ENCODE peak calls at places on chromosomes 6 and 20, in five cellular contexts. K is GM23338, T is GM23248, L is neural progenitor cell, X is PC-3. G is an unnamed sample. For H3F3A, the result is how much of the 10 kb centered on the place peaks cover.

GRCh38 chr6:27752038-27752885 is 159.9 kb downstream of the OR2B2 start:
- DNase-seq in K (peak), T (peak), L (peak), X (peak), G (peak)

GRCh38 chr6:131949615-131949908 is 1.6 kb downstream of the CCN2 start:
- DNase-seq in K (no peak), L (no peak), X (no peak), T (peak), G (no peak)

GRCh38 chr6:106802141-106802540 is 172.4 kb downstream of the CD24 start:
- DNase-seq in L (no peak), K (no peak), X (no peak), T (no peak), G (no peak)

GRCh38 chr20:49505518-49505917 is 23.1 kb upstream of the KCNB1 start:
- DNase-seq in T (peak), X (no peak), K (peak), L (peak), G (no peak)

GRCh38 chr6:31083742-31084354 is 28.5 kb downstream of the C6orf15 start:
- DNase-seq in L (peak), T (peak), K (peak), X (no peak), G (no peak)

GRCh38 chr6:110708295-110708965 is 106.8 kb downstream of the CDK19 start:
- DNase-seq in L (no peak), K (peak), T (peak), X (no peak), G (no peak)

GRCh38 chr6:128310061-128310460 is 210.3 kb downstream of the PTPRK start:
- DNase-seq in L (no peak), T (no peak), X (no peak), K (no peak), G (no peak)

GRCh38 chr6:169638388-169638787 is 63.4 kb downstream of the WDR27 start:
- DNase-seq in X (no peak), L (no peak), T (no peak), K (no peak), G (no peak)

GRCh38 chr6:158765509-158766068 is 53.6 kb downstream of the EZR start:
- DNase-seq in K (no peak), L (no peak), X (no peak), T (no peak), G (no peak)

GRCh38 chr20:47412073-47412472 is 55.6 kb upstream of the ZMYND8 start:
- DNase-seq in L (no peak), K (no peak), T (no peak), X (no peak), G (peak)

GRCh38 chr6:31399589-31400466 is 3.6 kb upstream of the MICA start:
- DNase-seq in X (peak), K (peak), T (peak), L (peak), G (peak)

GRCh38 chr20:25252686-25253421 is 5.0 kb downstream of the PYGB start:
- DNase-seq in L (no peak), X (peak), K (no peak), T (no peak), G (no peak)

DNA sequence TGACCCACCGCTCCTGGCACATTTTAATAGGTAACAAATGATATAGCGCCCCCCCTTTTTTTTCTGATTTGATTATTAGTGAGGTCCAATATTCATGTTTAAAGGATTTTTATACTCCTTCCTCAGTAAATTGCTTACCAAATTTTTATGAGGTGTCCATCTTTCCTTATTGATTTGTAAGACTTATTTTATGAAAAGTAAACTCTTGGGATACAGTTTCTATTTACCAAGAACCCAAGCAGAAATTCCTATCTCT is 25.1 kb downstream of the TRIM27 start:
- DNase-seq in X (peak), T (no peak), L (no peak), K (no peak), G (no peak)
- H3F3A ChIP-seq in X (under half), T (half or more), L (half or more), K (under half), G (under half)

GRCh38 chr6:117272032-117272866 is 6.9 kb downstream of the VGLL2 start:
- DNase-seq in L (peak), X (no peak), K (peak), T (no peak), G (no peak)

GRCh38 chr6:117267766-117268534 is 2.6 kb downstream of the VGLL2 start:
- DNase-seq in X (no peak), L (peak), T (no peak), K (peak), G (no peak)

GRCh38 chr6:117270960-117271507 is 5.7 kb downstream of the VGLL2 start:
- DNase-seq in T (no peak), X (no peak), L (no peak), K (no peak), G (no peak)

GRCh38 chr6:117269649-117270120 is 4.3 kb downstream of the VGLL2 start:
- DNase-seq in T (no peak), K (no peak), L (no peak), X (no peak), G (no peak)

GRCh38 chr6:117270121-117270959 is 5.0 kb downstream of the VGLL2 start:
- DNase-seq in X (no peak), L (peak), K (peak), T (no peak), G (no peak)
- TF ChIP-seq EZH2 in X (no peak), L (peak), K (peak), T (no peak), G (no peak)

GRCh38 chr20:13364278-13365170 is 143.4 kb downstream of the ISM1 start:
- DNase-seq in X (no peak), L (no peak), T (no peak), K (no peak), G (no peak)

DNA sequence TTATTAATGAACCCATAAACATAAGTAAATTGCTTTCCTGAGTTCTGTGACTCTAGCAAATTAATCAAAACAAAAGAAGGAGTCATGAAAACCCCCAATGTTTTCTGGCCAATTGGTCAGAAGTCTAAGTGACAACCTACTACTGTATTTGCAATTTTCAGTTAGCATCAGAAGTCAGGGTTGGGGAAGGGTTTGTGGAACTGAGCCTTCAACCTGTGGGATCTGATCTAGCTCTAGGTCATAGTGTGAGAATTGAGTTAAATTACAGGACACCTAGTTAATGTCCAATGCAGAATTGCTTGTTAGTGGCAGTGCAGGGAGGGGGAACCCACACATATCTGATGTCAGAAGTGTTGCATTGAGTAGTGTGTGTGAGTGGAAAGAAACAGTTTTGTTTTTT is 142.4 kb downstream of the ISM1 start:
- DNase-seq in L (no peak), T (no peak), X (no peak), K (no peak), G (no peak)
- TF ChIP-seq EZH2phosphoT487 in L (no peak), T (no peak), X (no peak), K (no peak), G (no peak)

GRCh38 chr20:59411191-59411988 is 111.0 kb downstream of the EDN3 start:
- DNase-seq in X (no peak), K (no peak), T (no peak), L (no peak), G (no peak)
- H3F3A ChIP-seq in X (under half), K (under half), T (under half), L (under half), G (under half)

DNA sequence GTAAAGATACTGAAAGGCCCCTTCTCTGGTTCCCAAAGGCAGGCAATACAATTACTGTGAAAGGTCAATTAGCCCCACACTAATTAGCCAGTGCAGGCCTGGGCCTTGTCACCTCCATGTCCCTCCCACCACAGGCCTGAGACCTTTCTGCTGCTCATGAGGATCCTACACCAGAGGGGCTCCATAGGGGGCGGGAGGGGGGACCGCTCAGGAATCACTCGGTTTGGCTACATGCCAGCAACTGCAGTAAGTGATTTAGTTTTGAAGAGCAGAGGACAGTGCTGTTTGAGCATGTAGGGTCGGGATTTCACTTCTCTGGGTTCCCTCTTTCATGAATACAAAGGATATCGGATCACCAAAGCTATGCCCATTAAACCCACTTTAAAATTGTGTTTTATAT is 455.6 kb downstream of the PRKN start:
- DNase-seq in X (no peak), K (peak), L (peak), T (no peak), G (no peak)
- TF ChIP-seq EZH2 in X (no peak), K (no peak), L (no peak), T (no peak), G (no peak)

GRCh38 chr6:7242835-7243187 is 70.2 kb downstream of the SSR1 start:
- DNase-seq in X (no peak), L (no peak), K (peak), T (no peak), G (no peak)

GRCh38 chr6:7241709-7242645 is 71.0 kb downstream of the SSR1 start:
- DNase-seq in X (peak), K (no peak), T (peak), L (peak), G (peak)

GRCh38 chr6:7245668-7246393 is 67.2 kb downstream of the SSR1 start:
- DNase-seq in K (no peak), X (no peak), L (no peak), T (no peak), G (no peak)

GRCh38 chr6:7241160-7241559 is 71.8 kb downstream of the SSR1 start:
- DNase-seq in T (no peak), K (no peak), X (no peak), L (no peak), G (no peak)

DNA sequence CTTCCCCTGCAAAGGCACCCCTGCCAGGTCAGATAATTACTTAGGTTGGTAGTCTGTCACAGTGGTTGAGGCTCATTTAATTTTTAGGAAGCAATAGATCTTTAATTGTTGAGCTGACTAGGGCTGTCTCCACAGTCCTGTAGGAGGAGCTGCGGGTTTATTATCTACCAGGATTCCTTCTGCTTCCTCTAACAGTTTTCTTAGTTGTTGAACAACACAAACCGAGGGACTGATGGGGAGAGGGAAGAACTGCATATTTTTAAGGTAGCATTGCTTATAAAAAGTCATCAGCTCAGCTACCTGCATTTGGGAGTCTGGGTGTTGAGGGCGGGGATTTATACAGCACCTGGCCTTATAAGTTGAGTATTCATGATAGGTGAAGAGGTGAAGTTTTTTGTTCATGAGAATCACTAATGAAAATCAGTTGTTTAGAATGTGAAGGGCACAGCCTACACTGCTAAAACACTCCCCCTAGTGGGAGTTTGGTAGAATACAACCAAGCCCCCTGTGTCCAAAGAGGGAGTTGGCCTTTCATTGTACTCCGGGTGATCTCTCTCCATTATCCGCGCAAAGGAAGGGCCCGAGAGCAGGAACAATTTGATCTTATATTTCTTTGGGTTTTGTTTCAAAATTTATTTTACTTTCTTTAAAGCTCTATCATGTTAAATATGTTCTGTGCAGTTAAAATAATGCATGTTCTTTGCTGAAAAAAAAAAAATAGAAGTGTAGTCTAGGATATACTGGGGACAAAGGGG is 69.6 kb downstream of the SSR1 start:
- DNase-seq in K (peak), X (peak), L (peak), T (peak), G (peak)
- TF ChIP-seq EZH2phosphoT487 in K (no peak), X (no peak), L (no peak), T (no peak), G (no peak)